ENCODE peak calls at places on chromosome 1, in seven cellular contexts. E is H1, V is H9, X is neuronal stem cell, J is IMR-90, G is mesenchymal stem cell, H is mesendoderm. F is an unnamed sample. For H3K4me1, the result is how much of the 10 kb centered on the place peaks cover.

GRCh38 chr1:6488602-6489382 is 2.7 kb downstream of the PLEKHG5 start:
- DNase-seq in E (no peak), V (no peak), X (no peak), J (no peak), G (no peak), H (no peak), F (no peak)

GRCh38 chr1:47554901-47555300 is 117.1 kb downstream of the FOXD2 start:
- DNase-seq in E (no peak), V (no peak), X (no peak), J (peak), G (no peak), H (no peak), F (no peak)

GRCh38 chr1:211613108-211613947 is 34.4 kb upstream of the SLC30A1 start:
- DNase-seq in E (no peak), V (no peak), X (no peak), J (peak), G (peak), H (peak), F (peak)

GRCh38 chr1:26861889-26862371 is 1.0 kb upstream of the SFN start:
- DNase-seq in E (no peak), V (no peak), X (no peak), J (no peak), G (no peak), H (no peak), F (no peak)

GRCh38 chr1:11233208-11233607 is 29.1 kb downstream of the MTOR start:
- DNase-seq in E (no peak), V (no peak), X (no peak), J (no peak), G (no peak), H (no peak), F (no peak)

GRCh38 chr1:4001461-4001860 is 101.4 kb upstream of the C1orf174 start:
- DNase-seq in E (no peak), V (peak), X (no peak), J (no peak), G (no peak), H (no peak), F (no peak)

GRCh38 chr1:30477588-30477987 is 245.8 kb downstream of the MATN1 start:
- DNase-seq in E (no peak), V (no peak), X (no peak), J (no peak), G (no peak), H (no peak), F (no peak)

GRCh38 chr1:117034791-117035290 is 25.3 kb upstream of the TTF2 start:
- DNase-seq in E (no peak), V (no peak), X (no peak), J (no peak), G (no peak), H (no peak), F (no peak)

GRCh38 chr1:225191199-225191753 is 236.6 kb downstream of the LBR start:
- DNase-seq in E (no peak), V (no peak), X (no peak), J (no peak), G (no peak), H (no peak), F (no peak)

GRCh38 chr1:203702130-203702577 is 62.8 kb upstream of the LAX1 start:
- DNase-seq in E (peak), V (peak), X (peak), J (peak), G (peak), H (peak), F (peak)
- H3K9ac ChIP-seq in E (no peak), V (no peak), X (no peak), J (no peak), G (peak), H (no peak), F (no peak)

GRCh38 chr1:174262747-174263241 is 103.5 kb downstream of the RABGAP1L start:
- DNase-seq in E (no peak), V (peak), X (peak), J (peak), G (peak), H (peak), F (peak)
- H3K4me1 ChIP-seq in E (under half), V (under half), X (under half), J (under half), G (under half), H (under half), F (under half)

DNA sequence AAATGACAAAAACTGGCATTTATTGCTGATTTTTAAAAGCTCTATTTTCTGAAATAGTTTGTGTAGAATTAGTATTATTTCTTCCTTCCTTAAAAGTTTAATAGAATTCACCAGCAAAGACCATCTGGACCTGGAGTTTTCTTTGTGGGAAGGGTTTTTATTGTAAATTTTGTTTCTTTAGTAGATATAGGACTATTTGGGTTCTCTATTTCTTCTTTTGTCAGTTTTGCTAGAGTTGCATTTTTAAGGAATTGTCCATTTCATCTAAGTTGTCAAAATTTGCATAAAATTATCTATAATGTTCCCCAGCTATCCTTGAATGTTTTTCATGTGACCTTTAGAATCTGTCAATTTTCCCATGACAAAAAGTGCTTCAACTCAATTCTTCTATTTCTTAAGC is 28.8 kb upstream of the LRP8 start:
- DNase-seq in E (no peak), V (no peak), X (no peak), J (no peak), G (no peak), H (no peak), F (no peak)
- H2BK120ac ChIP-seq in E (no peak), V (no peak), X (no peak), J (no peak), G (no peak), H (no peak), F (no peak)

DNA sequence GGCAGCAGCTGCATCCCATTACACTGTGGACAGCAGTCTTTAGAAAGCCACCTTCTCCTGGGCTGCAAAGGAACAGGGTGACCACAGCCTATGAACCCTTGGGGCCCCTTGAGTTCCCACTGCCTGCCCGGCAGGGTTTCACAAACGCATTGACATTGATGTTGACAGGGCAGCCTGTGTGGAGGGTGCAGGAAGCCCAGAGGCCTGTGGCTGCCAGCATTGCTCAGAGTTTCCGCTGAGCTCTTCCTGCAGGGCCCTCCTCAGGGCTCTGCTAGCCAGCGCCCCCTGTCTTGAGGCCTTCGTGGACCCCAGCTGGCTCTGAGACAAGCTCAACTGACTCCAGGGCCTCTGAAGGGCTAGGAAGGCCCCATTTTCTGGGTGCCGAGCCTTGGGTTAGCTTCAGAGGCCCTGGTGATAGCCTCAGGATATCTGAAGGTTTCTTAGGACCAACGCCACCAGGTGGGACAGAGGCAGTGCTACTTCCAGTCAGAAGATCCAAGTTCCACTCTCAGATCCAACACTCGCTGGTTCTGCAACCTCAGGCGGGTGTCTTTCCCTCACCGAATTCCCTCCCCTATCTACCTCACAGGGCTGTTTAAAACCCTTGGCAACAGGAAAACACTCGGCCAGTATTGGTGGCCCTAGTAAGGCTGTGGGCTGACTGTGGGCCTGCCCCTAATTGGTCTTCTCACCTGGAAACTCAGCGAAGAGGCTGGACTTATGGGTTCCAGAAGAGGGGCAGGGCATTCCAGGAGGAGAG is 27.2 kb upstream of the EPS8L3 start:
- DNase-seq in E (no peak), V (peak), X (no peak), J (peak), G (peak), H (peak), F (peak)
- H3K9ac ChIP-seq in E (no peak), V (no peak), X (no peak), J (no peak), G (no peak), H (peak), F (no peak)

GRCh38 chr1:15717418-15718131 is 18.5 kb upstream of the SLC25A34 start:
- DNase-seq in E (no peak), V (no peak), X (no peak), J (no peak), G (no peak), H (no peak), F (no peak)
- H3K4me1 ChIP-seq in E (under half), V (under half), X (under half), J (under half), G (under half), H (under half), F (under half)

DNA sequence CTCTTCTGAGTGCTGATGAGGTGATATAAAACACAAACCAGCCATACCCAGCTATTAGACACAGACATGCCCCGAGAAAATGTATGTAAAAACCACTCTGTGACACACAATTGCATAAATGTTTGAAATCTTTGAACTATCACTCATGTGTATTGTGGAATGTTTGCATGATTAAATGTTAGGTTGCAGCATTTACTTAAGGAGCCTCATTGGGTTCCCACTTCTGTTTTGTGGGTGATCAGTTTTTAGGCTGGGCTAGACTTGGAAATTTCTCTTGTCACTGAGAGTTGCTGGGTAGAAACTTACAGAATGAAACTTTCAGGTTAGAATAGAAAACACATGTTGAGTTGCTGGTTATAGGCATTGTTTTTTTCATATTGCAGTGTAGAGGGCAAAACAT is 270.5 kb upstream of the B3GALT2 start:
- DNase-seq in E (no peak), V (no peak), X (no peak), J (peak), G (no peak), H (no peak), F (no peak)
- H2BK120ac ChIP-seq in E (no peak), V (no peak), X (no peak), J (no peak), G (no peak), H (no peak), F (no peak)